ENCODE peak calls at places on chromosome 21, in five cellular contexts. Q is K562, E is HCT116, R is NT2/D1, V is HepG2. N is an unnamed sample.
A peak's percentile ranks its signal among the peaks of the same experiment; 100 is the strongest.

GRCh38 chr21:42575111-42575510 is 61.5 kb downstream of the SLC37A1 start:
- DNase-seq in V (no peak), Q (no peak), R (no peak), E (no peak), N (no peak)

GRCh38 chr21:18801468-18801867 is 397.9 kb upstream of the TMPRSS15 start:
- DNase-seq in Q (no peak), E (no peak), R (no peak), V (no peak), N (peak; percentile 1)

GRCh38 chr21:45634511-45635183 is 8.9 kb upstream of the PCBP3 start:
- DNase-seq in V (no peak), R (no peak), E (no peak), Q (no peak), N (peak; percentile 84)

GRCh38 chr21:38388684-38389676 is 109.3 kb downstream of the ERG start:
- DNase-seq in V (no peak), R (no peak), Q (no peak), E (no peak), N (no peak)

GRCh38 chr21:45326169-45326833 is 38.6 kb upstream of the POFUT2 start:
- DNase-seq in E (no peak), R (no peak), V (no peak), Q (no peak), N (peak; percentile 76)

GRCh38 chr21:33334824-33335223 is 10.1 kb downstream of the IFNAR1 start:
- DNase-seq in V (no peak), E (no peak), Q (no peak), R (no peak), N (no peak)

GRCh38 chr21:31354604-31355443 is 10.8 kb upstream of the TIAM1 start:
- DNase-seq in Q (peak; percentile 17), E (peak; percentile 98), R (no peak), V (no peak), N (no peak)

GRCh38 chr21:45448810-45449657 is 44.1 kb downstream of the COL18A1 start:
- DNase-seq in Q (no peak), V (peak; percentile 94), E (no peak), R (no peak), N (no peak)

GRCh38 chr21:46316708-46317324 is 6.9 kb downstream of the C21orf58 start:
- DNase-seq in R (no peak), Q (no peak), E (no peak), V (no peak), N (no peak)

GRCh38 chr21:26557106-26557505 is 16.0 kb downstream of the CYYR1 start:
- DNase-seq in V (no peak), R (no peak), Q (no peak), E (no peak), N (no peak)

GRCh38 chr21:37582613-37583012 is 216.0 kb downstream of the DYRK1A start:
- DNase-seq in Q (peak; percentile 78), E (peak; percentile 18), V (peak; percentile 57), R (no peak), N (peak; percentile 61)

GRCh38 chr21:43269461-43269860 is 100.7 kb downstream of the CRYAA start:
- DNase-seq in Q (peak; percentile 41), E (no peak), V (no peak), R (no peak), N (no peak)

GRCh38 chr21:38733973-38734546 is 71.7 kb upstream of the ETS2 start:
- DNase-seq in Q (peak; percentile 80), E (peak; percentile 36), R (peak; percentile 76), V (peak; percentile 61), N (peak; percentile 81)

GRCh38 chr21:29149771-29150425 is 19.5 kb downstream of the MAP3K7CL start:
- DNase-seq in Q (no peak), R (no peak), V (no peak), E (no peak), N (no peak)

GRCh38 chr21:26332873-26333272 is 162.3 kb upstream of the APP start:
- DNase-seq in E (no peak), Q (no peak), R (no peak), V (no peak), N (no peak)

GRCh38 chr21:18368193-18368592 is 35.4 kb downstream of the TMPRSS15 start:
- DNase-seq in Q (no peak), E (no peak), V (no peak), R (no peak), N (no peak)

GRCh38 chr21:31107151-31107785 is 69.0 kb upstream of the KRTAP19-8 start:
- DNase-seq in E (no peak), V (no peak), R (no peak), Q (no peak), N (no peak)

GRCh38 chr21:23963454-23963853 is 1643.8 kb downstream of the MRPL39 start:
- DNase-seq in Q (no peak), V (no peak), E (no peak), R (no peak), N (no peak)

GRCh38 chr21:42341776-42342542 is 8.8 kb downstream of the TFF2 start:
- DNase-seq in R (no peak), E (no peak), Q (no peak), V (no peak), N (no peak)

DNA sequence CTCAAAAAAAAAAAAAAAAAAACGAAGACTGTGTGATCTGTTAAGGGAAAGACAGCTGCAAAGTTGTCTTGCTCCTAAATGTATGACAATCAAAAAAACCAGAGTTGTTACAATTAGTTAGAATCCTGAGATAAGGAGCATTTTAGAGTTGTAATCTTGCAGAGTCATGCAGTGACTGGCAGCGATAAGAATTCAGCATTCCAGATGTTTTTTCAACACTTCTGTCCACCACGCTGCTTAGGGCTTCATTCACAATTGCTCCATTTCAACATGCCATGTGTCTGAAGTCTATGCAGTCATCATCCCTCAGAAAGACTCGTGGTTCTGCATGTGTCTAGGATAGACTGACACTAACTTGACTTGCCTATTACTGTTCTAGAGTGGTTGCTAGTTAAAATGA is 102.4 kb upstream of the BACE2 start:
- DNase-seq in V (no peak), R (no peak), E (no peak), Q (peak; percentile 5), N (peak; percentile 25)
- TF ChIP-seq YY1 in V (no peak), R (no peak), E (no peak), Q (no peak), N (no peak)

DNA sequence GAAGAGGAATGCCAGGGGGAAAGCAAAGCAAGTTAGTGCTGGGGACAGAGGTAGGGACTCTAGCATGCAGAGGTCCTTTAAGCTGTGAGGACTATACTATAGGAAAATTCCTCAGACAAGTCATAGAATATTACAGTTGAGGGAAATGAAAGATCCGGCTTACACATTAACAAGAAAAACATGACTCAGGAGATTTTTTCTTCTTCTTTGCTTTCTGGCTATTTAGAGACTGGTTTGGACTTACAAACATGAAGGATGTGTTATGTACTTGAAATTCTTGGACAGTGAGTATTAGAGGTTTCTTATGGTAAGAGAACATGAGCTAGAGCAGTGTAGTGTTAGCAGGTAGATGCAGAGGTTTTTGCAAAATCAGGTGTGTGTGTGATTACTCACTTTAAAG is 24.9 kb downstream of the USP25 start:
- DNase-seq in R (no peak), E (no peak), V (peak; percentile 73), Q (no peak), N (no peak)
- TF ChIP-seq YY1 in R (no peak), E (no peak), V (no peak), Q (no peak), N (no peak)

GRCh38 chr21:40165671-40166070 is 298.4 kb downstream of the PCP4 start:
- DNase-seq in R (peak; percentile 48), Q (no peak), E (no peak), V (no peak), N (no peak)

GRCh38 chr21:40160911-40161310 is 293.7 kb downstream of the PCP4 start:
- DNase-seq in E (no peak), V (no peak), Q (no peak), R (no peak), N (no peak)

GRCh38 chr21:40165212-40165611 is 298.0 kb downstream of the PCP4 start:
- DNase-seq in V (no peak), R (no peak), Q (no peak), E (no peak), N (no peak)

GRCh38 chr21:40169971-40170370 is 302.7 kb downstream of the PCP4 start:
- DNase-seq in Q (no peak), R (no peak), V (no peak), E (no peak), N (no peak)

GRCh38 chr21:40166291-40166843 is 299.1 kb downstream of the PCP4 start:
- DNase-seq in Q (no peak), R (no peak), E (no peak), V (no peak), N (no peak)
- TF ChIP-seq YY1 in Q (no peak), R (no peak), E (no peak), V (no peak), N (no peak)

GRCh38 chr21:25183577-25183976 is 423.7 kb downstream of the MRPL39 start:
- DNase-seq in R (no peak), E (no peak), Q (no peak), V (no peak), N (no peak)

GRCh38 chr21:25176637-25177412 is 430.5 kb downstream of the MRPL39 start:
- DNase-seq in E (no peak), Q (no peak), R (no peak), V (no peak), N (peak; percentile 10)

GRCh38 chr21:25175938-25176337 is 431.3 kb downstream of the MRPL39 start:
- DNase-seq in E (no peak), Q (no peak), R (no peak), V (no peak), N (no peak)

GRCh38 chr21:25179116-25179515 is 428.2 kb downstream of the MRPL39 start:
- DNase-seq in Q (no peak), E (no peak), V (no peak), R (no peak), N (no peak)
- TF ChIP-seq YY1 in Q (no peak), E (no peak), V (no peak), R (no peak), N (no peak)

DNA sequence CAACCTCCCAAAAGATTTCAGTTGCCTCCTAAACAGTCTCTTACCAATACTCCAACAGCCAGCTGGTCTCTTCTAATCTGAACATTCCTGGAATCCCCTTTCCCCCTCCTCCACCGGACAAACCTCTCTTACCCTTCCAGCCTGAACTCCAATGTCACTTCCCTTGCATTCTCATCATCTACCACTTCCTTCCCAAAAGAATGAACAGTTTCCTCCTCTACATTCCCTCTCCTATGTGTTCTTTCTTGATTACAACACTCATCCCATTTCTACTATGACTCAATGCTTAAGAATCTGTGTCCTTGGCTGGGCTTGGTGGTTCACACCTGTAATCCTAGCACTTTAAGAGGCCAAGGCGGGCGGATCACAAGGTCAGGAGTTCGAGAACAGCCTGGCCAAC is 417.1 kb downstream of the SETD4 start:
- DNase-seq in E (no peak), Q (no peak), R (no peak), V (no peak), N (no peak)
- TF ChIP-seq YY1 in E (no peak), Q (no peak), R (no peak), V (no peak), N (no peak)

N was measured in SK-N-SH.